ENCODE peak calls at places on chromosome 5, in four cellular contexts. Z is amniotic stem cell, L is HFFc6, F is DND-41. Q is an unnamed sample.

GRCh38 chr5:163595851-163596399 is 90.5 kb downstream of the MAT2B start:
- DNase-seq in L (no peak), F (no peak), Z (no peak), Q (no peak)

GRCh38 chr5:112986224-112986623 is 9.6 kb downstream of the DCP2 start:
- DNase-seq in Z (no peak), L (no peak), F (no peak), Q (peak)

GRCh38 chr5:81601912-81602311 is 149.0 kb downstream of the SSBP2 start:
- DNase-seq in L (no peak), F (no peak), Z (no peak), Q (no peak)

GRCh38 chr5:132104561-132104960 is 31.0 kb downstream of the CSF2 start:
- DNase-seq in Z (no peak), F (no peak), L (peak), Q (no peak)

GRCh38 chr5:78273436-78273835 is 21.1 kb downstream of the AP3B1 start:
- DNase-seq in F (no peak), Z (no peak), L (no peak), Q (no peak)

GRCh38 chr5:652773-653350 is 40.3 kb downstream of the TPPP start:
- DNase-seq in L (no peak), F (no peak), Z (no peak), Q (no peak)

GRCh38 chr5:39526914-39527477 is 102.2 kb upstream of the DAB2 start:
- DNase-seq in L (no peak), F (no peak), Z (no peak), Q (peak)

GRCh38 chr5:66697796-66698564 is 101.8 kb downstream of the MAST4 start:
- DNase-seq in F (no peak), Z (no peak), L (no peak), Q (no peak)

GRCh38 chr5:88827997-88828396 is 55.0 kb downstream of the MEF2C start:
- DNase-seq in Z (no peak), L (no peak), F (no peak), Q (no peak)

GRCh38 chr5:172839669-172840068 is 5.6 kb downstream of the ERGIC1 start:
- DNase-seq in Z (no peak), L (no peak), F (no peak), Q (no peak)

GRCh38 chr5:69217154-69217731 is 17.4 kb upstream of the CDK7 start:
- DNase-seq in Z (no peak), L (no peak), F (peak), Q (no peak)

GRCh38 chr5:172800088-172800551 is 29.1 kb upstream of the DUSP1 start:
- DNase-seq in L (peak), F (no peak), Z (peak), Q (no peak)

GRCh38 chr5:82295144-82295543 is 17.0 kb upstream of the RPS23 start:
- DNase-seq in L (no peak), Z (no peak), F (no peak), Q (peak)

GRCh38 chr5:11383506-11384095 is 520.6 kb downstream of the CTNND2 start:
- DNase-seq in L (no peak), Z (no peak), F (no peak), Q (no peak)

GRCh38 chr5:81971086-81971693 is 633 bp upstream of the ATG10 start:
- DNase-seq in Z (no peak), L (peak), F (peak), Q (peak)

GRCh38 chr5:87411586-87412416 is 929 bp downstream of the CCNH start:
- DNase-seq in Z (no peak), L (no peak), F (peak), Q (peak)

GRCh38 chr5:62354028-62354874 is 48.2 kb downstream of the KIF2A start:
- DNase-seq in Z (peak), F (no peak), L (peak), Q (peak)